ENCODE peak calls at places on chromosomes 2 and 18, in eight cellular contexts. One of them, this sample, is unnamed. For H3K4me1, the result is how much of the 10 kb centered on the place peaks cover.

GRCh38 chr18:23716516-23716915 is 27.3 kb downstream of the LAMA3 start:
- DNase-seq in GM23338: peak
- DNase-seq in suprapubic skin: no peak
- DNase-seq in CD4-positive, CD25-positive, alpha-beta regulatory T cell: no peak
- DNase-seq in pancreas: no peak
- DNase-seq in left ventricle myocardium inferior: no peak
- DNase-seq in K562: no peak
- DNase-seq in HCT116: no peak
- DNase-seq in this sample: no peak

GRCh38 chr18:42258301-42258965 is 303.4 kb downstream of the PIK3C3 start:
- DNase-seq in GM23338: no peak
- DNase-seq in suprapubic skin: no peak
- DNase-seq in CD4-positive, CD25-positive, alpha-beta regulatory T cell: no peak
- DNase-seq in pancreas: no peak
- DNase-seq in left ventricle myocardium inferior: no peak
- DNase-seq in K562: no peak
- DNase-seq in HCT116: no peak
- DNase-seq in this sample: no peak

GRCh38 chr2:190343500-190344274 is at the start of gene INPP1:
- DNase-seq in GM23338: peak
- DNase-seq in suprapubic skin: peak
- DNase-seq in CD4-positive, CD25-positive, alpha-beta regulatory T cell: peak
- DNase-seq in pancreas: peak
- DNase-seq in left ventricle myocardium inferior: peak
- DNase-seq in K562: no peak
- DNase-seq in HCT116: no peak
- DNase-seq in this sample: peak

GRCh38 chr2:173760553-173760952 is 204.6 kb downstream of the SP3 start:
- DNase-seq in GM23338: no peak
- DNase-seq in suprapubic skin: no peak
- DNase-seq in CD4-positive, CD25-positive, alpha-beta regulatory T cell: no peak
- DNase-seq in pancreas: no peak
- DNase-seq in left ventricle myocardium inferior: no peak
- DNase-seq in K562: no peak
- DNase-seq in HCT116: no peak
- DNase-seq in this sample: no peak

GRCh38 chr2:121095257-121096080 is 189.5 kb downstream of the TFCP2L1 start:
- DNase-seq in GM23338: peak
- DNase-seq in suprapubic skin: no peak
- DNase-seq in CD4-positive, CD25-positive, alpha-beta regulatory T cell: no peak
- DNase-seq in pancreas: peak
- DNase-seq in left ventricle myocardium inferior: peak
- DNase-seq in K562: peak
- DNase-seq in HCT116: peak
- DNase-seq in this sample: peak

GRCh38 chr2:220227272-220227920 is 600.0 kb downstream of the SLC4A3 start:
- DNase-seq in GM23338: no peak
- DNase-seq in suprapubic skin: no peak
- DNase-seq in CD4-positive, CD25-positive, alpha-beta regulatory T cell: no peak
- DNase-seq in pancreas: no peak
- DNase-seq in left ventricle myocardium inferior: no peak
- DNase-seq in K562: no peak
- DNase-seq in HCT116: no peak
- DNase-seq in this sample: no peak

GRCh38 chr2:105798595-105798994 is 53.9 kb downstream of the NCK2 start:
- DNase-seq in GM23338: no peak
- DNase-seq in suprapubic skin: no peak
- DNase-seq in CD4-positive, CD25-positive, alpha-beta regulatory T cell: peak
- DNase-seq in pancreas: no peak
- DNase-seq in left ventricle myocardium inferior: no peak
- DNase-seq in K562: no peak
- DNase-seq in HCT116: no peak
- DNase-seq in this sample: no peak

GRCh38 chr2:36530178-36530982 is 67.6 kb downstream of the FEZ2 start:
- DNase-seq in GM23338: no peak
- DNase-seq in suprapubic skin: no peak
- DNase-seq in CD4-positive, CD25-positive, alpha-beta regulatory T cell: no peak
- DNase-seq in pancreas: no peak
- DNase-seq in left ventricle myocardium inferior: no peak
- DNase-seq in K562: no peak
- DNase-seq in HCT116: no peak
- DNase-seq in this sample: no peak

DNA sequence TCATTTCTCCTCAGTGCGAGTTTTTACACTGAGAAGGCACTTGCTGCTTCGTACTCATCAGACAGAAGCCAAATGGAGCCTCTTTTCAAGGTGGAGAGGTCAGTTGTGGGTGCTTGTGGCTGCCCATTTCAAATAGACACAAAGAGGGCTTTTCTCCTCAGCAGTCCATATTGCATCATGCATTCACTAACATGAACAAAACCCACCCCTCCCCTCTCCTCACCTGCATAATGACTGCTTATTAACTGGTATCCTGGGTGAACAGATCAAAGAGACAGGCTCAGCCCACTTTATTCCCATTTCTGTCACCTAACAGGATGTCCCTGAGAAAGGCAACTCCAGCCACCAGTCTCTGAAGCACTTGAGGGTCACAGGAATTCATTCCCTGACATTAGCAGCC is 28.9 kb downstream of the KLF7 start:
- DNase-seq in GM23338: no peak
- DNase-seq in suprapubic skin: no peak
- DNase-seq in CD4-positive, CD25-positive, alpha-beta regulatory T cell: no peak
- DNase-seq in pancreas: no peak
- DNase-seq in left ventricle myocardium inferior: no peak
- DNase-seq in K562: no peak
- DNase-seq in HCT116: no peak
- DNase-seq in this sample: no peak
- H3K4me1 ChIP-seq in GM23338: half or more
- H3K4me1 ChIP-seq in suprapubic skin: half or more
- H3K4me1 ChIP-seq in CD4-positive, CD25-positive, alpha-beta regulatory T cell: under half
- H3K4me1 ChIP-seq in pancreas: under half
- H3K4me1 ChIP-seq in left ventricle myocardium inferior: half or more
- H3K4me1 ChIP-seq in K562: under half
- H3K4me1 ChIP-seq in HCT116: under half
- H3K4me1 ChIP-seq in this sample: half or more

DNA sequence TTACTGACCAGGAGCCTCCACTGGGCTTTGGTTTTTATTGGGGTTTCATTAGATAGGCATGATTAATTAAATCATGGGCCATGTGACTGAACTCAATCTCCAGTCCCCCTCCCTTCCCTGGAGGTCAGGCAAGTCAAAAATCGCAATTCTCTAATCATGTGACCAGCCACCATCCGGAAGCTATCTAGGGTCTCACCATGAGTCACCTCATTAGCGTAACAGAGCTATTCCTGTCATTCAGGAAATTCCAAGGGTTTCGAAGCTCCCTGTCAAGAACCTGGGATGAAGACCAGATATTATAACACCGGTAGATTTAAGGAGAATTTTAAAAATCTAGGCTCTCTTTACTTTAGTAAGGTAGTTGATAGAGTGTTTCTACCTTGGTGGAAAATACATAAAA is 180.3 kb upstream of the TCF4 start:
- DNase-seq in GM23338: peak
- DNase-seq in suprapubic skin: no peak
- DNase-seq in CD4-positive, CD25-positive, alpha-beta regulatory T cell: no peak
- DNase-seq in pancreas: no peak
- DNase-seq in left ventricle myocardium inferior: no peak
- DNase-seq in K562: no peak
- DNase-seq in HCT116: no peak
- DNase-seq in this sample: no peak
- H3K4me1 ChIP-seq in GM23338: under half
- H3K4me1 ChIP-seq in suprapubic skin: under half
- H3K4me1 ChIP-seq in CD4-positive, CD25-positive, alpha-beta regulatory T cell: under half
- H3K4me1 ChIP-seq in pancreas: under half
- H3K4me1 ChIP-seq in left ventricle myocardium inferior: under half
- H3K4me1 ChIP-seq in K562: under half
- H3K4me1 ChIP-seq in HCT116: under half
- H3K4me1 ChIP-seq in this sample: under half

GRCh38 chr2:71458413-71459083 is 5.2 kb downstream of the DYSF start:
- DNase-seq in GM23338: no peak
- DNase-seq in suprapubic skin: no peak
- DNase-seq in CD4-positive, CD25-positive, alpha-beta regulatory T cell: no peak
- DNase-seq in pancreas: no peak
- DNase-seq in left ventricle myocardium inferior: peak
- DNase-seq in K562: no peak
- DNase-seq in HCT116: no peak
- DNase-seq in this sample: no peak

GRCh38 chr2:71460595-71461303 is 7.4 kb downstream of the DYSF start:
- DNase-seq in GM23338: peak
- DNase-seq in suprapubic skin: no peak
- DNase-seq in CD4-positive, CD25-positive, alpha-beta regulatory T cell: no peak
- DNase-seq in pancreas: no peak
- DNase-seq in left ventricle myocardium inferior: no peak
- DNase-seq in K562: peak
- DNase-seq in HCT116: peak
- DNase-seq in this sample: no peak

GRCh38 chr2:71461304-71461671 is 7.9 kb downstream of the DYSF start:
- DNase-seq in GM23338: no peak
- DNase-seq in suprapubic skin: no peak
- DNase-seq in CD4-positive, CD25-positive, alpha-beta regulatory T cell: no peak
- DNase-seq in pancreas: no peak
- DNase-seq in left ventricle myocardium inferior: no peak
- DNase-seq in K562: no peak
- DNase-seq in HCT116: no peak
- DNase-seq in this sample: no peak

GRCh38 chr2:71459084-71459431 is 5.7 kb downstream of the DYSF start:
- DNase-seq in GM23338: no peak
- DNase-seq in suprapubic skin: no peak
- DNase-seq in CD4-positive, CD25-positive, alpha-beta regulatory T cell: no peak
- DNase-seq in pancreas: no peak
- DNase-seq in left ventricle myocardium inferior: no peak
- DNase-seq in K562: no peak
- DNase-seq in HCT116: no peak
- DNase-seq in this sample: no peak

DNA sequence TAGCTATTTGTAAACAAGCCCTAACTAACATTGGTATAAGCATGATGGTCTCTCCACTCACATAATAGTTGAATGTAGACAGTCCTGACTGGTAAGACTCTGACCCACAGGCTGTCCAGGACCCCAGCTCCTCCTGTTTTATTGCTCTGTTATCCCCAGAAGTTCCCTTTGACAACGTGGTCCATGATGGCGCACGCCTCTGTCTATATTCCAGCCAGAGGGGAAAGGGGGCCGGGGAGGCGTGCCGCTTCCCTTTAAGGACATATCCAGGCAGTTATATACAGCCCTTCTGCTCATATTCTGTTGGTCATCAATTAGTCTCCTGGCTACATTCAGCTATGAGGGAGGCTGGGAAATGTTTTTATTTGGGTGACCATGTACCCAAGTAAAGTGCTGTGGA is 6.7 kb downstream of the DYSF start:
- DNase-seq in GM23338: no peak
- DNase-seq in suprapubic skin: no peak
- DNase-seq in CD4-positive, CD25-positive, alpha-beta regulatory T cell: no peak
- DNase-seq in pancreas: no peak
- DNase-seq in left ventricle myocardium inferior: no peak
- DNase-seq in K562: no peak
- DNase-seq in HCT116: no peak
- DNase-seq in this sample: no peak
- H3K4me1 ChIP-seq in GM23338: under half
- H3K4me1 ChIP-seq in suprapubic skin: under half
- H3K4me1 ChIP-seq in CD4-positive, CD25-positive, alpha-beta regulatory T cell: under half
- H3K4me1 ChIP-seq in pancreas: under half
- H3K4me1 ChIP-seq in left ventricle myocardium inferior: half or more
- H3K4me1 ChIP-seq in K562: under half
- H3K4me1 ChIP-seq in HCT116: under half
- H3K4me1 ChIP-seq in this sample: half or more

DNA sequence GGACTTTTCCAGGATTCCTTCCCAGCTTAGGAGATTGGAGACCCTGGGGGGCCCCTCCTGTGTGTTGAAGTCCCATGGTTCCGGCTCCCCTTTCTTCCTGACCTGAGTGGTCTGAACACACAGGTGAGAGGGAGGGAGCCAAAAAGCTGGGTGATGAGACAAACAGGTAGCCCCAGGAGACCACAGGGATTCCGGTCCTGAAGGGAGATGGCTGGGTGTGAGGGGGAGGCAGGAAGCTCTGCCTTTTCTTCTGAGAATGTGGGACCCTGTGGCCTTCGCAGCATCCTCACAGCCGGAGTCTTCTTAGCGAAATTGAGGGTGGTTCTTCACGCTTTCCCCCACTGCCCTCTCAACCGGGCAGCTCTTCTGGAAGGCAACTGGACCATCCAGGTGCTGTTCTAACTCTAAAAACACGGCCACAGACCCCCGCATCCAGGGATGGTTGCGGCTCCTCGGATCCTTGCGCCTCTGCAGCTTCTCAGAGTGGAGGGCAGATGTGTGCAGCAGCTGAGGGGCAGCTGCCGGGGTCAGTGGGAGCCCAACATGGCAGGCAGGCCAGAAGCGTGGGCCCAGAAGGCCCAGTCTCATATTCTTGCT is 4.4 kb downstream of the SLC66A3 start:
- DNase-seq in GM23338: no peak
- DNase-seq in suprapubic skin: no peak
- DNase-seq in CD4-positive, CD25-positive, alpha-beta regulatory T cell: no peak
- DNase-seq in pancreas: no peak
- DNase-seq in left ventricle myocardium inferior: no peak
- DNase-seq in K562: no peak
- DNase-seq in HCT116: no peak
- DNase-seq in this sample: no peak
- H3K4me1 ChIP-seq in GM23338: under half
- H3K4me1 ChIP-seq in suprapubic skin: under half
- H3K4me1 ChIP-seq in CD4-positive, CD25-positive, alpha-beta regulatory T cell: under half
- H3K4me1 ChIP-seq in pancreas: under half
- H3K4me1 ChIP-seq in left ventricle myocardium inferior: under half
- H3K4me1 ChIP-seq in K562: under half
- H3K4me1 ChIP-seq in HCT116: under half
- H3K4me1 ChIP-seq in this sample: under half

This sample was measured in heart left ventricle.